ENCODE peak calls at places on chromosomes 3 and 15, in seven cellular contexts. H is memory B cell; D is choroid plexus epithelial cell; S is EH; B is Caki2; O is activated T-helper 1 cell treated with anti-CD3 and anti-CD28 coated beads, Interleukin-2, amount 50 U/mL, for 16 hours; V is ovary. M is an unnamed sample.
A peak's percentile ranks its signal among the peaks of the same experiment; 100 is the strongest.

GRCh38 chr15:95929232-95929846 is 401.2 kb upstream of the NR2F2 start:
- DNase-seq in H (no peak), D (peak; percentile 55), S (no peak), B (no peak), O (no peak), V (no peak), M (peak; percentile 38)

GRCh38 chr3:50620846-50621245 is 3.9 kb downstream of the MAPKAPK3 start:
- DNase-seq in H (no peak), D (no peak), S (peak; percentile 52), B (peak; percentile 93), O (no peak), V (no peak), M (no peak)

GRCh38 chr15:60614862-60615771 is 136.2 kb upstream of the ICE2 start:
- DNase-seq in H (no peak), D (no peak), S (no peak), B (no peak), O (no peak), V (no peak), M (no peak)

GRCh38 chr15:70826634-70827033 is 27.3 kb downstream of the LARP6 start:
- DNase-seq in H (no peak), D (peak; percentile 74), S (peak; percentile 91), B (no peak), O (no peak), V (no peak), M (peak; percentile 74)

GRCh38 chr15:70765504-70766281 is 2.3 kb upstream of the UACA start:
- DNase-seq in H (no peak), D (peak; percentile 72), S (peak; percentile 92), B (no peak), O (no peak), V (no peak), M (peak; percentile 63)

GRCh38 chr3:94226058-94226457 is 163.2 kb downstream of the NSUN3 start:
- DNase-seq in H (no peak), D (peak; percentile 81), S (peak; percentile 59), B (no peak), O (no peak), V (no peak), M (peak; percentile 50)

GRCh38 chr15:52678468-52679231 is 538 bp downstream of the ATOSA start:
- DNase-seq in H (peak; percentile 38), D (peak; percentile 72), S (peak; percentile 68), B (peak; percentile 67), O (peak; percentile 47), V (peak; percentile 75), M (peak; percentile 66)

GRCh38 chr3:66938338-66938963 is 59.7 kb upstream of the KBTBD8 start:
- DNase-seq in H (peak; percentile 46), D (peak; percentile 86), S (peak; percentile 63), B (peak; percentile 17), O (no peak), V (no peak), M (peak; percentile 67)

GRCh38 chr3:194810076-194810475 is 124.4 kb downstream of the FAM43A start:
- DNase-seq in H (no peak), D (peak; percentile 8), S (no peak), B (no peak), O (no peak), V (no peak), M (no peak)

GRCh38 chr15:82103500-82103899 is 57.7 kb upstream of the MEX3B start:
- DNase-seq in H (no peak), D (no peak), S (no peak), B (no peak), O (no peak), V (no peak), M (no peak)

GRCh38 chr3:177498037-177498857 is 301.0 kb upstream of the TBL1XR1 start:
- DNase-seq in H (no peak), D (peak; percentile 86), S (no peak), B (peak; percentile 55), O (no peak), V (no peak), M (peak; percentile 52)

M was measured in IMR-90.